ENCODE peak calls at places on chromosomes 3 and 15, in six cellular contexts. S is HepG2, T is HCT116, H is SK-N-SH, Y is K562, U is GM12878. J is an unnamed sample.

GRCh38 chr3:177516130-177517011 is 319.1 kb upstream of the TBL1XR1 start:
- DNase-seq in Y (no peak), S (peak), U (no peak), T (no peak), H (no peak), J (no peak)

GRCh38 chr3:53577486-53577885 is 83.1 kb downstream of the CACNA1D start:
- DNase-seq in H (no peak), S (no peak), T (no peak), Y (no peak), U (no peak), J (no peak)

GRCh38 chr3:131361464-131362421 is 19.8 kb upstream of the NUDT16 start:
- DNase-seq in S (no peak), U (peak), H (no peak), T (peak), Y (peak), J (peak)

GRCh38 chr3:104825116-104825515 is 541.6 kb upstream of the ALCAM start:
- DNase-seq in T (no peak), U (no peak), H (peak), Y (no peak), S (no peak), J (no peak)

GRCh38 chr3:42525212-42525611 is 22.8 kb downstream of the VIPR1 start:
- DNase-seq in T (no peak), S (no peak), U (no peak), Y (no peak), H (no peak), J (no peak)

GRCh38 chr15:53009093-53009492 is 219.0 kb upstream of the ONECUT1 start:
- DNase-seq in H (no peak), S (no peak), U (no peak), T (no peak), Y (no peak), J (no peak)

GRCh38 chr3:150090877-150091276 is 120.2 kb upstream of the PFN2 start:
- DNase-seq in Y (no peak), T (no peak), S (no peak), H (no peak), U (no peak), J (no peak)

GRCh38 chr15:75836953-75837321 is 6.3 kb upstream of the UBE2Q2 start:
- DNase-seq in U (peak), H (no peak), Y (no peak), S (no peak), T (no peak), J (no peak)

GRCh38 chr3:30795176-30795575 is 99.3 kb downstream of the GADL1 start:
- DNase-seq in S (no peak), Y (no peak), U (no peak), T (no peak), H (no peak), J (no peak)

GRCh38 chr3:46401579-46401978 is 5.3 kb downstream of the CCR5AS start:
- DNase-seq in U (no peak), T (no peak), H (no peak), Y (no peak), S (no peak), J (no peak)

GRCh38 chr3:127366383-127366782 is 78.5 kb upstream of the PRR20G start:
- DNase-seq in T (no peak), S (no peak), U (peak), H (no peak), Y (no peak), J (no peak)

GRCh38 chr15:51647128-51647562 is 24.6 kb upstream of the DMXL2 start:
- DNase-seq in S (no peak), H (peak), T (no peak), Y (peak), U (no peak), J (no peak)

GRCh38 chr15:91311986-91312385 is 211.9 kb downstream of the SV2B start:
- DNase-seq in Y (no peak), U (no peak), T (no peak), S (no peak), H (no peak), J (no peak)
- TF ChIP-seq JUND in Y (no peak), U (no peak), T (no peak), S (no peak), H (no peak), J (no peak)

DNA sequence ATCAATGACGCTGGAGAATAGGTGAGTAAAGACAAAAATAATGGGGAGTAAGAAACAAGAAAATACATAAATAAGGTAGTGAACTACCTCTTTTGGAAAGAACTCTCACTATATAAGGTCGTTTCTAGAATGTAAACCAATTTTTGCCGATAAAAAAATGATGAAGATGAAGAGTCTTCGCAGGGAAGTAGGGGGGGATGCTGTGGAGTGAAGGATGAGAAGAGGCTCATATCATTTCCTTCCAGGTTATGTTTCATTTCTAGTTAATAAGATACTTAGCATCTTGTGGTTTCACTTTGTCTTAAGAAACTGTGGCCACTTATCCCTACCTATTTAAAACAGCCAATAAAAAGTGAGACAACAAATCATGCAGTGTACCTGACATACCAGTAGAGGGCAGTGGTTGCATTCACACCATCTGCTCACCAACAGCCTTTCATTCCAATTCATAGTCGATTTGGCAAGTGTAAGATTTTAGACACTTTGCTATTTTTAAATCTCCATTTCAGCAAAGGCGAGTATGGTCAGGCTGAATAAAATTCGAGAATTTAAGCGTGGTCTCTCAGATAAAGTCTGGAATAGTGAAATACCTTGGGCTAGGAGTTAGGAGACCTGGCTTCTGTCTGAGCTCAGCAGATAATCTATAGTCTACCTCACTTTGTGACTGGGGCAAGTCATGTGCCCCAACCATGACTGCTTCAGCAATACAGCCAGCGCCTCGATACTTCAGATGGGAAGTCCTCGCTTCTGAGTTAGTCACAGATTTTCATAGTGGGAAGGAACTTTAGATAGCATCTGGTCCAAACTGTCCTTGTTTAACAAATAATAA is 28.9 kb upstream of the ICE2 start:
- DNase-seq in T (peak), Y (peak), S (peak), U (peak), H (peak), J (peak)
- TF ChIP-seq JUND in T (no peak), Y (no peak), S (no peak), U (no peak), H (no peak), J (no peak)

DNA sequence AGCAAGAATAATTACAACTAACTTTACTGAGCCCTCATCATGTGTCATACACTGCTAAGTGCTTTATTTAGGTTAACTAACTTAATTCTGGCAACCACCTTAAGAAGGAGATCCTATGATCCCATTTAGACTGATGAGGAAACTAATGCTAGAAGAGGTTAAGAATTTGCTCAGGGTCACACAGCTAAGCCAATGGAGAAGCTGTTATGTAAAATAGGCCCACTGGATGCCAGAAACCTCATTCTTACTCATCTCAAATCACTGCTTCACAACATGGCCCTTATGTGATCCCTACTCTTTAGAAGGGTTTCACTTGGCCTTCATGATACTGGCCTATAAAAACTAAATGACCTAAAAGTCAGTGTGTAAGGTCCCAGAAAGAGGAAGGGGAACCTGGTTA is 41.2 kb downstream of the IMPG2 start:
- DNase-seq in T (no peak), U (no peak), Y (no peak), H (no peak), S (no peak), J (no peak)
- TF ChIP-seq JUND in T (no peak), U (no peak), Y (no peak), H (no peak), S (no peak), J (no peak)

GRCh38 chr3:171790898-171791694 is 19.2 kb downstream of the PLD1 start:
- DNase-seq in U (no peak), T (no peak), S (no peak), Y (no peak), H (no peak), J (no peak)
- TF ChIP-seq JUND in U (no peak), T (no peak), S (no peak), Y (no peak), H (no peak), J (no peak)

GRCh38 chr3:124556636-124557035 is 173.6 kb upstream of the UMPS start:
- DNase-seq in S (no peak), T (no peak), Y (no peak), H (no peak), U (no peak), J (no peak)
- TF ChIP-seq JUND in S (no peak), T (no peak), Y (no peak), H (no peak), U (no peak), J (no peak)

DNA sequence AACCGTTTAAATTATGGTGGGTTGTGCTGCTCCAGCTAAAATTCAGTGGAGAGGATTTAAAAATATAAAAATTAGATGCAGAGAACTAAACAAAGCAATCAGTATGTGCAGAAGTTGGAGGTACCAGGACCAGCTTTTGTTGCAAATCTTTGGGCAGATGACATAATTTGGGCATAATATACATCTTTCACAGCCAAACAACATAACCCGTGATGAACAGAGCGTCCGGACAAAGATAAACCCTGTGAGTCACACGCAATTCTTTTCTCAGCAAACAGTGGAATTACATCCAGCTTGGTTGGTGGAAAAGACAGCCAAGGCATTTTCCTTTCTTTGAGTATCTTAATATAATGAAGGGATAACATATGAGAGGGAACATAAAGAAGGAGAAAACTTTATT is 419.4 kb upstream of the ADAMTS9 start:
- DNase-seq in S (no peak), Y (no peak), H (no peak), U (no peak), T (no peak), J (no peak)
- TF ChIP-seq JUND in S (no peak), Y (no peak), H (no peak), U (no peak), T (no peak), J (no peak)

GRCh38 chr15:78050441-78050809 is 27.1 kb downstream of the TBC1D2B start:
- DNase-seq in H (no peak), Y (no peak), T (no peak), S (no peak), U (no peak), J (no peak)
- TF ChIP-seq JUND in H (no peak), Y (no peak), T (no peak), S (no peak), U (no peak), J (no peak)

GRCh38 chr15:65038838-65039237 is 6.3 kb upstream of the SLC51B start:
- DNase-seq in S (no peak), T (no peak), H (no peak), Y (no peak), U (no peak), J (no peak)
- TF ChIP-seq JUND in S (no peak), T (no peak), H (no peak), Y (no peak), U (no peak), J (no peak)

GRCh38 chr15:67611803-67612369 is 69.4 kb downstream of the MAP2K5 start:
- DNase-seq in T (no peak), H (no peak), Y (no peak), U (no peak), S (peak), J (no peak)
- TF ChIP-seq JUND in T (no peak), H (no peak), Y (no peak), U (no peak), S (no peak), J (no peak)